ENCODE peak calls at places on chromosomes 5 and 9, in ten cellular contexts. P is osteoblast, X is tibial nerve, A is prostate gland, Z is endothelial cell of umbilical vein, W is ovary, I is left ventricle myocardium inferior, K is heart right ventricle, C is Peyer's patch, B is fibroblast of lung. U is an unnamed sample.

GRCh38 chr5:40552981-40553380 is 126.7 kb upstream of the PTGER4 start:
- DNase-seq in P (no peak), X (no peak), A (no peak), Z (no peak), W (no peak), I (no peak), K (no peak), C (no peak), B (no peak), U (no peak)

GRCh38 chr5:149455889-149456409 is 76.9 kb upstream of the IL17B start:
- DNase-seq in P (peak; percentile 75), X (no peak), A (no peak), Z (no peak), W (peak; percentile 62), I (peak; percentile 62), K (peak; percentile 64), C (no peak), B (peak; percentile 74), U (no peak)

GRCh38 chr5:80346055-80346454 is 26.3 kb downstream of the SPZ1 start:
- DNase-seq in P (peak; percentile 57), X (no peak), A (no peak), Z (peak; percentile 10), W (no peak), I (no peak), K (no peak), C (peak; percentile 32), B (peak; percentile 5), U (no peak)

GRCh38 chr5:76007904-76008303 is 75.3 kb upstream of the SV2C start:
- DNase-seq in P (no peak), X (no peak), A (no peak), Z (no peak), W (no peak), I (no peak), K (no peak), C (no peak), B (no peak), U (no peak)

GRCh38 chr5:59528226-59528862 is 365.2 kb downstream of the PDE4D start:
- DNase-seq in P (peak; percentile 61), X (no peak), A (no peak), Z (peak; percentile 11), W (no peak), I (no peak), K (no peak), C (no peak), B (no peak), U (no peak)

GRCh38 chr5:17189381-17190036 is 27.9 kb upstream of the BASP1 start:
- DNase-seq in P (no peak), X (peak; percentile 73), A (peak; percentile 65), Z (peak; percentile 91), W (peak; percentile 73), I (peak; percentile 70), K (peak; percentile 70), C (peak; percentile 75), B (peak; percentile 88), U (peak; percentile 58)

GRCh38 chr9:133768371-133768858 is 30.3 kb upstream of the SARDH start:
- DNase-seq in P (peak; percentile 71), X (no peak), A (no peak), Z (no peak), W (peak; percentile 13), I (no peak), K (no peak), C (no peak), B (no peak), U (no peak)

GRCh38 chr9:83706703-83707517 is 848 bp downstream of the UBQLN1 start:
- DNase-seq in P (peak; percentile 77), X (no peak), A (peak; percentile 19), Z (peak; percentile 76), W (no peak), I (peak; percentile 30), K (peak; percentile 44), C (peak; percentile 39), B (peak; percentile 15), U (no peak)

GRCh38 chr5:167307042-167307441 is 984.4 kb upstream of the WWC1 start:
- DNase-seq in P (no peak), X (no peak), A (no peak), Z (no peak), W (no peak), I (no peak), K (no peak), C (no peak), B (no peak), U (no peak)

GRCh38 chr9:104961701-104962359 is 33.9 kb upstream of the ABCA1 start:
- DNase-seq in P (no peak), X (no peak), A (no peak), Z (no peak), W (no peak), I (no peak), K (no peak), C (no peak), B (peak; percentile 51), U (no peak)

GRCh38 chr5:144237851-144238250 is 67.2 kb downstream of the KCTD16 start:
- DNase-seq in P (no peak), X (no peak), A (no peak), Z (no peak), W (no peak), I (no peak), K (no peak), C (no peak), B (no peak), U (no peak)

GRCh38 chr9:88998506-88998905 is 7.2 kb downstream of the S1PR3 start:
- DNase-seq in P (no peak), X (no peak), A (no peak), Z (peak; percentile 12), W (no peak), I (no peak), K (no peak), C (no peak), B (peak; percentile 59), U (no peak)

GRCh38 chr5:142561486-142562097 is 124.3 kb downstream of the FGF1 start:
- DNase-seq in P (peak; percentile 86), X (no peak), A (no peak), Z (no peak), W (no peak), I (no peak), K (no peak), C (no peak), B (no peak), U (no peak)

GRCh38 chr5:12934722-12935121 is 1009.8 kb downstream of the DNAH5 start:
- DNase-seq in P (no peak), X (no peak), A (no peak), Z (peak; percentile 45), W (no peak), I (no peak), K (no peak), C (no peak), B (no peak), U (no peak)

GRCh38 chr5:67465556-67466206 is 269.1 kb upstream of the CD180 start:
- DNase-seq in P (peak; percentile 3), X (no peak), A (no peak), Z (no peak), W (no peak), I (no peak), K (no peak), C (no peak), B (peak; percentile 51), U (no peak)

GRCh38 chr9:129509508-129509907 is 111.4 kb downstream of the C9orf50 start:
- DNase-seq in P (peak; percentile 92), X (no peak), A (no peak), Z (peak; percentile 30), W (no peak), I (no peak), K (no peak), C (no peak), B (peak; percentile 95), U (peak; percentile 91)

GRCh38 chr5:128965011-128965637 is at the start of gene SLC27A6:
- DNase-seq in P (peak; percentile 41), X (no peak), A (no peak), Z (no peak), W (peak; percentile 46), I (peak; percentile 46), K (peak; percentile 54), C (no peak), B (peak; percentile 13), U (no peak)

GRCh38 chr5:103744159-103744558 is 181.6 kb upstream of the NUDT12 start:
- DNase-seq in P (peak; percentile 58), X (no peak), A (no peak), Z (peak; percentile 29), W (no peak), I (no peak), K (no peak), C (no peak), B (peak; percentile 91), U (peak; percentile 2)

GRCh38 chr5:159095218-159095617 is 4.5 kb downstream of the EBF1 start:
- DNase-seq in P (peak; percentile 32), X (peak; percentile 12), A (no peak), Z (no peak), W (no peak), I (no peak), K (peak; percentile 25), C (no peak), B (no peak), U (no peak)
- H3K27ac ChIP-seq in P (peak overlapping the region; percentile 98), X (peak overlapping the region; percentile 91), A (no peak overlapping the region), Z (no peak overlapping the region), W (no peak overlapping the region), I (peak overlapping the region; percentile 96), K (peak overlapping the region; percentile 91), C (peak overlapping the region; percentile 28), B (peak overlapping the region; percentile 76), U (no peak overlapping the region)

DNA sequence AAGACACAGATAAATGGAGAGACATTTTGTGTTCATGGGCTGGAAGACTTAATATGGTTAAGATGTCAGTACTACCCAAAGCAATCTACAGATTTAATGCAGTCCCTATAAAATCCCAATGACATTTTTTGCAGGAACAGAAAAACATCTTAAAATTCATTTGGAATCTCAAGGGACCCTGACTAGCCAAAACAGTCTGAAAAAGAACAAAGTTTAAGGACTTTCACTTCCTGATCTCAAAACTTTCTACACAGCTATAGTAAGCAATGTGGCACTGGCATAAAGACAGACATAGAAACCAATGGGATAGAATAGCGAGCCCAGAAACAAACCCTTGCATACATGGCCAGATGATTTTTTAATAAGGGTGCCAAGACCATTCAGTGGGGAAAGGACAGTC is 9.7 kb upstream of the CAMSAP1 start:
- DNase-seq in P (no peak), X (no peak), A (no peak), Z (no peak), W (no peak), I (no peak), K (no peak), C (no peak), B (no peak), U (no peak)
- TF ChIP-seq CTCF in P (no peak), X (no peak), A (no peak), Z (no peak), W (no peak), I (no peak), K (no peak), C (no peak), B (no peak), U (no peak)

DNA sequence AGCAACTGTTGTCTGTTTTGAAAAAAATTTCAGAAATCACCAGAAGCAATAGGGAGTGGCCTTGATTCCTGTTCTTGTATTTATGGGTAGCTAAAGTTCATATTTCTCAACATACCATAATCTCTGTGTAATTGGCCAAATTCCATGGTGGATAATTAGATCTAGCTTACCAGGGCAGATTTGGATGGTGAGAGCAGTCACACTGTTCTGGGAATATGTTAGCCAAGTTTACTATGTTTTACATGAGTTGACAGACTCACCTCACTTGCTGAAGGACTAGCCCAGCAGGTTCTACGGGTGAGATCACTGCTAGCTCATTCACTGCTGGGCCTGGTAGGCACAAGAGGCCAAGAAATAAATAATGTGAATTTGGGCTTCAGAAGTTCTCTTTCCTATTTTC is 32.7 kb upstream of the CDKN2B start:
- DNase-seq in P (no peak), X (no peak), A (peak; percentile 94), Z (no peak), W (no peak), I (no peak), K (no peak), C (no peak), B (peak; percentile 59), U (no peak)
- H3K27ac ChIP-seq in P (peak overlapping the region; percentile 68), X (no peak overlapping the region), A (peak overlapping the region; percentile 54), Z (no peak overlapping the region), W (no peak overlapping the region), I (no peak overlapping the region), K (no peak overlapping the region), C (no peak overlapping the region), B (no peak overlapping the region), U (no peak overlapping the region)

GRCh38 chr5:92917044-92917443 is 664.0 kb downstream of the NR2F1-AS1 start:
- DNase-seq in P (no peak), X (no peak), A (no peak), Z (no peak), W (no peak), I (no peak), K (no peak), C (no peak), B (peak; percentile 22), U (no peak)
- TF ChIP-seq CTCF in P (no peak), X (no peak), A (no peak), Z (no peak), W (no peak), I (no peak), K (no peak), C (no peak), B (no peak), U (no peak)